ENCODE peak calls at places on chromosomes 13 and 19, in five cellular contexts. R is NCI-H2081, W is sigmoid colon, D is myocyte, Y is DMS53. G is an unnamed sample.
A peak's percentile ranks its signal among the peaks of the same experiment; 100 is the strongest.

GRCh38 chr13:75902166-75903104 is 266.3 kb downstream of the LMO7 start:
- DNase-seq in W (no peak), D (no peak), Y (peak; percentile 64), R (no peak), G (peak; percentile 27)

GRCh38 chr13:66952507-66952906 is 277.6 kb downstream of the PCDH9 start:
- DNase-seq in D (no peak), R (no peak), W (no peak), Y (no peak), G (no peak)

GRCh38 chr19:811007-811434 is 10.7 kb downstream of the PLPPR3 start:
- DNase-seq in W (no peak), D (no peak), Y (no peak), R (no peak), G (no peak)

GRCh38 chr13:66513728-66514127 is 716.4 kb downstream of the PCDH9 start:
- DNase-seq in Y (no peak), R (no peak), D (peak; percentile 51), W (no peak), G (no peak)

GRCh38 chr13:101875091-101875490 is 422.6 kb downstream of the ITGBL1 start:
- DNase-seq in Y (peak; percentile 20), D (no peak), R (no peak), W (no peak), G (no peak)

GRCh38 chr13:100881291-100881864 is 206.8 kb upstream of the TMTC4 start:
- DNase-seq in Y (no peak), W (no peak), R (no peak), D (no peak), G (no peak)

GRCh38 chr13:43935878-43936277 is 56.2 kb downstream of the LACC1 start:
- DNase-seq in W (no peak), D (peak; percentile 16), Y (no peak), R (no peak), G (no peak)

GRCh38 chr13:29994911-29995601 is 144.6 kb upstream of the UBL3 start:
- DNase-seq in D (no peak), Y (no peak), R (no peak), W (no peak), G (no peak)